ENCODE peak calls at places on chromosomes 1 and 21, in six cellular contexts. Q is HCT116, O is SK-N-SH, K is GM23248, V is PC-3, A is MM.1S. R is an unnamed sample. For H3K79me2, the result is how much of the 10 kb centered on the place peaks cover.

GRCh38 chr1:108000620-108001105 is 35.7 kb upstream of the VAV3 start:
- DNase-seq in V (peak), O (peak), A (no peak), Q (no peak), K (peak), R (no peak)

GRCh38 chr1:154751690-154752089 is 118.4 kb downstream of the KCNN3 start:
- DNase-seq in O (no peak), V (no peak), K (peak), A (no peak), Q (no peak), R (no peak)

GRCh38 chr21:41678016-41678935 is 88.6 kb downstream of the RIPK4 start:
- DNase-seq in K (peak), O (no peak), A (no peak), Q (peak), V (peak), R (no peak)

GRCh38 chr21:39611547-39612190 is 1.1 kb upstream of the B3GALT5 start:
- DNase-seq in K (no peak), V (no peak), Q (no peak), O (no peak), A (no peak), R (peak)

GRCh38 chr1:201789245-201789644 is 39.7 kb upstream of the IPO9 start:
- DNase-seq in V (no peak), O (no peak), K (no peak), A (no peak), Q (no peak), R (no peak)

GRCh38 chr1:85019989-85020388 is 23.1 kb upstream of the MCOLN2 start:
- DNase-seq in O (no peak), A (no peak), V (no peak), Q (no peak), K (peak), R (no peak)

GRCh38 chr1:92844439-92844838 is 12.6 kb downstream of the RPL5 start:
- DNase-seq in K (no peak), A (no peak), V (no peak), Q (no peak), O (no peak), R (no peak)

GRCh38 chr1:44707959-44708831 is 22.8 kb downstream of the RNU5D-1 start:
- DNase-seq in K (peak), Q (peak), A (peak), O (peak), V (peak), R (peak)

GRCh38 chr1:10724948-10725852 is 71.2 kb downstream of the CASZ1 start:
- DNase-seq in V (peak), Q (no peak), O (peak), K (peak), A (no peak), R (no peak)

GRCh38 chr1:84253041-84253440 is 48.5 kb upstream of the SAMD13 start:
- DNase-seq in O (no peak), K (peak), Q (no peak), V (peak), A (no peak), R (no peak)

GRCh38 chr1:94095112-94095637 is 25.8 kb downstream of the ABCA4 start:
- DNase-seq in V (no peak), A (no peak), O (no peak), Q (no peak), K (peak), R (no peak)

GRCh38 chr1:8607906-8608305 is 209.5 kb downstream of the RERE start:
- DNase-seq in O (no peak), Q (peak), V (no peak), A (no peak), K (no peak), R (no peak)

GRCh38 chr1:84298688-84299535 is 2.6 kb upstream of the SAMD13 start:
- DNase-seq in Q (no peak), V (peak), K (peak), A (no peak), O (peak), R (peak)

DNA sequence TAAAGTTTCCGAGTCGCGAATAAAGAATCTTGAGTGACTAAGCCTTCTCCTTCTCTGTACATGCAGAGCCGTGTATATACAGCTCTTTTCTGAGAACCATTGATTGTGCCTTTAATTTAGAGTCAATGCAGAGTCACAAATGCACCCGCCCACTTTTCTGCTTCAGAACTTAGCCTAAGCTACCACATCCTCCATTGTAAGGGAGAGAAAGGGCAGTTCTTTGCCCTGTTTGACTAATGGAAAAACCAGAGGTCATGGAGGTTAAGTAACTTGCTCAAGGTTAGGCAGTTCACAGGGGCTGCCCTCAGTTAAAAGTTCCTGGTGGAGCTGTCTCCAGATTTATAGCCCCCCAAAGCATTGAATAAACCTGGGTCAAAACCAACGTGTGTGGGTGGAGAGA is 139.6 kb downstream of the TOMM20 start:
- DNase-seq in A (no peak), K (peak), O (no peak), Q (no peak), V (no peak), R (no peak)
- TF ChIP-seq EZH2phosphoT487 in A (no peak), K (no peak), O (no peak), Q (no peak), V (no peak), R (no peak)

GRCh38 chr1:241292973-241293372 is 64.0 kb downstream of the RGS7 start:
- DNase-seq in Q (no peak), O (no peak), A (no peak), K (no peak), V (peak), R (no peak)
- H3K9ac ChIP-seq in Q (no peak), O (no peak), A (no peak), K (no peak), V (no peak), R (no peak)

GRCh38 chr1:22936681-22937080 is 36.0 kb downstream of the LACTBL1 start:
- DNase-seq in Q (no peak), A (no peak), K (no peak), V (no peak), O (no peak), R (no peak)
- H3K79me2 ChIP-seq in Q (under half), A (under half), K (under half), V (under half), O (under half), R (under half)

GRCh38 chr1:54866801-54867716 is 19.9 kb downstream of the DHCR24 start:
- DNase-seq in Q (no peak), O (no peak), K (peak), V (no peak), A (no peak), R (no peak)
- TF ChIP-seq EZH2phosphoT487 in Q (no peak), O (no peak), K (no peak), V (no peak), A (no peak), R (no peak)

GRCh38 chr1:161007369-161007768 is 13.6 kb downstream of the F11R start:
- DNase-seq in O (no peak), Q (no peak), A (no peak), K (no peak), V (no peak), R (no peak)
- H3K9ac ChIP-seq in O (no peak), Q (no peak), A (no peak), K (no peak), V (no peak), R (no peak)

GRCh38 chr1:70153739-70154138 is 51.6 kb downstream of the LRRC40 start:
- DNase-seq in Q (no peak), A (no peak), K (no peak), V (no peak), O (no peak), R (no peak)

GRCh38 chr1:70146488-70146887 is 58.9 kb downstream of the LRRC40 start:
- DNase-seq in V (peak), A (no peak), Q (no peak), K (peak), O (no peak), R (no peak)

GRCh38 chr1:70150444-70150843 is 54.9 kb downstream of the LRRC40 start:
- DNase-seq in O (no peak), A (no peak), V (no peak), K (no peak), Q (no peak), R (no peak)
- H3K79me2 ChIP-seq in O (under half), A (under half), V (under half), K (under half), Q (under half), R (under half)

GRCh38 chr1:155966135-155966534 is 12.2 kb downstream of the ARHGEF2 start:
- DNase-seq in O (peak), V (no peak), K (no peak), Q (no peak), A (no peak), R (peak)

GRCh38 chr1:155962599-155963211 is 15.6 kb downstream of the ARHGEF2 start:
- DNase-seq in O (no peak), V (peak), K (peak), Q (no peak), A (no peak), R (no peak)

GRCh38 chr1:155960081-155960745 is 18.1 kb downstream of the ARHGEF2 start:
- DNase-seq in K (peak), A (no peak), Q (no peak), V (peak), O (no peak), R (no peak)

GRCh38 chr1:155964193-155964592 is 14.2 kb downstream of the ARHGEF2 start:
- DNase-seq in Q (no peak), V (no peak), O (no peak), A (no peak), K (no peak), R (no peak)

DNA sequence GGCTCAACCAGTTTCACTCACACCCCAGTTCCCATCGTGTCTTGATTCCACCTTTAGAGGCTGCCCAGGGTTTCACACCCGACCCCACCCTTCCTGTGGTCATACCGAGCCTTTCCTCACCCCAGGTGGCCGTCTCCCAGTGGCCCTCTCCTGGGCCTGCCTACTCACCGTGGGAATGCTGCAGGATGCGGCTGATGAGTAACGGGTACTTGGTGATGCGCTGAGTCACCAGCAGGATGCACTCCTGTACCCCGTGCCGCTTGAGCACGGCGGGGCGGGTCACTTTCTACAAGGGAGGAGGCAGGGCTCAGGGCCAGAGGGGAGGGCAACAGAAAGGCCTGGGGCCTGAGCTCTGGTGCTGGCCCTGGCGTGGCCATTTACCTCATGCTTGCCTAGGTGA is 16.4 kb downstream of the ARHGEF2 start:
- DNase-seq in K (peak), O (no peak), Q (peak), V (peak), A (no peak), R (no peak)
- TF ChIP-seq EZH2phosphoT487 in K (no peak), O (no peak), Q (no peak), V (no peak), A (no peak), R (no peak)

DNA sequence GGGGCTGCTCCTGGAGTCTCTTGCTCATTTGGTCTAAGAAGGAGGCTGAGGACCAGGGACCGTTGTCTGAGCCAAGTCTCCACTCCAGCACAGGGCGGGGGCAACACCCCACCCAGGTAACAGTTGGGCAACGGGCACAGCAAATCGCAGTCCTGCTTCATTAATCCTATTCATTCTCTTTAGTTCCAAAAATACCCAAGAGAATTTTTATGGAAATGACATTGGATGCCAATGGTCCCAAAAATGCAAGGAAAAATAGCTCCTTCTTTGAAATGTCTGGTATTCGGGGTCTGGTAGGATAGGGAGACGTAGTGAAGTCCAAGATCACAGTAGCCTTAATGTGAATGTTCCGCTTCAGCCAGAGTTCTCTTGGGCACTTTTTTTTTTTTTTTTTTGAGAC is 74.0 kb downstream of the ATP5PO start:
- DNase-seq in Q (no peak), V (no peak), A (no peak), O (no peak), K (no peak), R (no peak)
- H3K9ac ChIP-seq in Q (no peak), V (no peak), A (no peak), O (no peak), K (no peak), R (no peak)